ENCODE peak calls at places on chromosomes 5 and 9, in eight cellular contexts. O is mucosa of descending colon, C is OCI-LY7, Y is tibial nerve, B is C1 segment of cervical spinal cord, U is type B pancreatic cell, J is heart left ventricle, T is choroid plexus epithelial cell. G is an unnamed sample.

GRCh38 chr9:115118471-115119156 is 657 bp upstream of the TNC start:
- DNase-seq in O (peak; percentile 24), C (no peak), Y (peak; percentile 18), B (peak; percentile 49), U (no peak), J (peak; percentile 37), T (peak; percentile 84), G (peak; percentile 65)

GRCh38 chr9:137354153-137354844 is 52.2 kb upstream of the NRARP start:
- DNase-seq in O (no peak), C (no peak), Y (no peak), B (no peak), U (no peak), J (no peak), T (no peak), G (no peak)

GRCh38 chr9:35538361-35539234 is 48.7 kb downstream of the RUSC2 start:
- DNase-seq in O (peak; percentile 48), C (no peak), Y (peak; percentile 50), B (peak; percentile 74), U (peak; percentile 78), J (peak; percentile 81), T (peak; percentile 81), G (no peak)

GRCh38 chr5:153985498-153985897 is 53.2 kb downstream of the FAM114A2 start:
- DNase-seq in O (no peak), C (no peak), Y (no peak), B (no peak), U (no peak), J (no peak), T (no peak), G (no peak)

GRCh38 chr9:124347968-124348358 is 67.3 kb downstream of the PSMB7 start:
- DNase-seq in O (no peak), C (no peak), Y (peak; percentile 5), B (no peak), U (no peak), J (no peak), T (no peak), G (no peak)

GRCh38 chr9:137303031-137303892 is 1.2 kb upstream of the NRARP start:
- DNase-seq in O (peak; percentile 82), C (no peak), Y (no peak), B (no peak), U (no peak), J (no peak), T (peak; percentile 24), G (no peak)

GRCh38 chr5:142245776-142246175 is 79.0 kb downstream of the SPRY4 start:
- DNase-seq in O (no peak), C (no peak), Y (no peak), B (no peak), U (no peak), J (no peak), T (no peak), G (no peak)

GRCh38 chr5:82635561-82636288 is 357.6 kb upstream of the RPS23 start:
- DNase-seq in O (no peak), C (no peak), Y (no peak), B (no peak), U (no peak), J (no peak), T (peak; percentile 72), G (no peak)

GRCh38 chr5:122195784-122196394 is 66.5 kb downstream of the ZNF474 start:
- DNase-seq in O (no peak), C (peak; percentile 7), Y (no peak), B (no peak), U (no peak), J (no peak), T (peak; percentile 80), G (peak; percentile 50)

GRCh38 chr9:92276223-92277007 is 17.1 kb downstream of the IARS1 start:
- DNase-seq in O (no peak), C (no peak), Y (no peak), B (no peak), U (no peak), J (no peak), T (no peak), G (no peak)

GRCh38 chr5:35908814-35909213 is 29.6 kb downstream of the CAPSL start:
- DNase-seq in O (no peak), C (peak; percentile 54), Y (no peak), B (no peak), U (no peak), J (no peak), T (no peak), G (no peak)

GRCh38 chr5:142783601-142784291 is 13.6 kb downstream of the ARHGAP26 start:
- DNase-seq in O (no peak), C (no peak), Y (no peak), B (peak; percentile 22), U (no peak), J (peak; percentile 71), T (peak; percentile 60), G (no peak)

GRCh38 chr5:150297236-150297890 is 5.3 kb downstream of the ARSI start:
- DNase-seq in O (no peak), C (no peak), Y (no peak), B (no peak), U (no peak), J (no peak), T (no peak), G (no peak)

GRCh38 chr5:157952374-157952685 is 93.4 kb upstream of the CLINT1 start:
- DNase-seq in O (no peak), C (no peak), Y (no peak), B (no peak), U (no peak), J (no peak), T (no peak), G (no peak)

GRCh38 chr5:142529626-142530278 is 156.1 kb downstream of the FGF1 start:
- DNase-seq in O (no peak), C (no peak), Y (no peak), B (no peak), U (no peak), J (no peak), T (peak; percentile 62), G (no peak)

GRCh38 chr5:145975361-145976066 is 39.1 kb downstream of the SH3RF2 start:
- DNase-seq in O (no peak), C (no peak), Y (no peak), B (no peak), U (no peak), J (no peak), T (peak; percentile 91), G (peak; percentile 89)

GRCh38 chr9:77015291-77016048 is 4.0 kb upstream of the FOXB2 start:
- DNase-seq in O (no peak), C (no peak), Y (no peak), B (no peak), U (no peak), J (no peak), T (no peak), G (no peak)

GRCh38 chr5:43255704-43256103 is 57.5 kb downstream of the HMGCS1 start:
- DNase-seq in O (no peak), C (no peak), Y (no peak), B (no peak), U (no peak), J (no peak), T (no peak), G (no peak)

GRCh38 chr9:16417101-16417500 is 453.4 kb downstream of the BNC2 start:
- DNase-seq in O (no peak), C (no peak), Y (no peak), B (no peak), U (no peak), J (no peak), T (peak; percentile 96), G (peak; percentile 79)

GRCh38 chr5:87827561-87827960 is 414.8 kb upstream of the CCNH start:
- DNase-seq in O (no peak), C (no peak), Y (no peak), B (no peak), U (no peak), J (no peak), T (no peak), G (no peak)

GRCh38 chr5:93578813-93579560 is 2.0 kb downstream of the NR2F1-AS1 start:
- DNase-seq in O (peak; percentile 49), C (no peak), Y (peak; percentile 59), B (peak; percentile 57), U (no peak), J (peak; percentile 33), T (peak; percentile 79), G (peak; percentile 66)